ENCODE peak calls at places on chromosomes 13 and 19, in ten cellular contexts. D is OCI-LY7, J is heart right ventricle, N is left lung, I is stomach, H is esophagus squamous epithelium, A is mucosa of descending colon, R is endothelial cell of umbilical vein, C is GM06990, S is cardiac muscle cell. Q is an unnamed sample.

GRCh38 chr19:14650161-14650560 is 24.5 kb downstream of the ADGRE3 start:
- DNase-seq in D (no peak), J (no peak), N (no peak), I (no peak), H (no peak), A (no peak), R (no peak), C (no peak), S (no peak), Q (no peak)

GRCh38 chr19:10603084-10603872 is 16.2 kb upstream of the AP1M2 start:
- DNase-seq in D (peak; percentile 94), J (peak; percentile 67), N (peak; percentile 81), I (peak; percentile 57), H (peak; percentile 33), A (peak; percentile 54), R (peak; percentile 34), C (peak; percentile 66), S (peak; percentile 29), Q (peak; percentile 93)

GRCh38 chr13:40779049-40779448 is 8.1 kb upstream of the MRPS31 start:
- DNase-seq in D (no peak), J (no peak), N (no peak), I (no peak), H (no peak), A (no peak), R (no peak), C (no peak), S (no peak), Q (no peak)

GRCh38 chr13:91595677-91596076 is 197.3 kb downstream of the GPC5 start:
- DNase-seq in D (no peak), J (no peak), N (no peak), I (no peak), H (no peak), A (no peak), R (no peak), C (no peak), S (no peak), Q (no peak)

GRCh38 chr19:50796634-50797428 is 6.6 kb downstream of the ACP4 start:
- DNase-seq in D (no peak), J (no peak), N (no peak), I (no peak), H (no peak), A (no peak), R (no peak), C (no peak), S (no peak), Q (no peak)

GRCh38 chr19:48120505-48120904 is 9.9 kb upstream of the PLA2G4C start:
- DNase-seq in D (no peak), J (no peak), N (no peak), I (no peak), H (no peak), A (no peak), R (no peak), C (no peak), S (no peak), Q (no peak)

GRCh38 chr19:36436531-36436930 is 18.1 kb upstream of the ZFP82 start:
- DNase-seq in D (peak; percentile 39), J (no peak), N (no peak), I (no peak), H (no peak), A (no peak), R (no peak), C (no peak), S (peak; percentile 13), Q (no peak)

GRCh38 chr19:44644391-44645016 is 794 bp downstream of the PVR start:
- DNase-seq in D (no peak), J (no peak), N (no peak), I (no peak), H (no peak), A (no peak), R (peak; percentile 55), C (no peak), S (no peak), Q (no peak)

GRCh38 chr13:22262328-22262920 is 591.6 kb downstream of the FGF9 start:
- DNase-seq in D (no peak), J (no peak), N (no peak), I (no peak), H (no peak), A (no peak), R (no peak), C (no peak), S (no peak), Q (no peak)

GRCh38 chr19:10346509-10346908 is 7.1 kb upstream of the ICAM3 start:
- DNase-seq in D (no peak), J (no peak), N (no peak), I (no peak), H (no peak), A (no peak), R (no peak), C (no peak), S (peak; percentile 56), Q (no peak)

GRCh38 chr13:47837104-47837880 is 163.8 kb downstream of the SUCLA2 start:
- DNase-seq in D (no peak), J (no peak), N (no peak), I (no peak), H (no peak), A (no peak), R (no peak), C (no peak), S (no peak), Q (no peak)

GRCh38 chr19:41541990-41542584 is 33.9 kb upstream of the CEACAM21 start:
- DNase-seq in D (peak; percentile 81), J (peak; percentile 67), N (peak; percentile 89), I (peak; percentile 73), H (no peak), A (peak; percentile 64), R (peak; percentile 67), C (no peak), S (peak; percentile 58), Q (peak; percentile 57)

GRCh38 chr19:45122832-45123231 is 29.9 kb downstream of the PPP1R37 start:
- DNase-seq in D (no peak), J (no peak), N (no peak), I (no peak), H (no peak), A (no peak), R (no peak), C (no peak), S (no peak), Q (no peak)

GRCh38 chr13:113548171-113548641 is 36.3 kb upstream of the TFDP1 start:
- DNase-seq in D (no peak), J (no peak), N (peak; percentile 79), I (no peak), H (no peak), A (no peak), R (no peak), C (no peak), S (peak; percentile 40), Q (no peak)

GRCh38 chr13:76014618-76015315 is 378.6 kb downstream of the LMO7 start:
- DNase-seq in D (no peak), J (peak; percentile 4), N (no peak), I (no peak), H (no peak), A (no peak), R (no peak), C (no peak), S (peak; percentile 37), Q (no peak)

GRCh38 chr13:33114146-33114545 is 97.9 kb downstream of the KL start:
- DNase-seq in D (no peak), J (no peak), N (no peak), I (no peak), H (no peak), A (no peak), R (no peak), C (no peak), S (no peak), Q (no peak)
- H3K36me3 ChIP-seq in D (no peaks in the 10 kb centered on the region), J (peaks cover 6% of the 10 kb centered on the region), N (peaks cover 79% of the 10 kb centered on the region), I (peaks cover 6% of the 10 kb centered on the region), H (no peaks in the 10 kb centered on the region), A (no peaks in the 10 kb centered on the region), R (peaks cover 38% of the 10 kb centered on the region), C (peaks cover 2% of the 10 kb centered on the region), S (peaks cover 42% of the 10 kb centered on the region), Q (no peaks in the 10 kb centered on the region)

GRCh38 chr19:4497770-4498389 is 20.4 kb downstream of the PLIN4 start:
- DNase-seq in D (no peak), J (no peak), N (no peak), I (no peak), H (no peak), A (no peak), R (no peak), C (no peak), S (no peak), Q (no peak)
- H3K36me3 ChIP-seq in D (peaks cover 51% of the 10 kb centered on the region), J (peaks cover 4% of the 10 kb centered on the region), N (peaks cover 97% of the 10 kb centered on the region), I (peaks cover 63% of the 10 kb centered on the region), H (peaks cover 50% of the 10 kb centered on the region), A (peaks cover 16% of the 10 kb centered on the region), R (peaks cover 4% of the 10 kb centered on the region), C (peaks cover 30% of the 10 kb centered on the region), S (peaks cover 28% of the 10 kb centered on the region), Q (peaks cover 84% of the 10 kb centered on the region)

DNA sequence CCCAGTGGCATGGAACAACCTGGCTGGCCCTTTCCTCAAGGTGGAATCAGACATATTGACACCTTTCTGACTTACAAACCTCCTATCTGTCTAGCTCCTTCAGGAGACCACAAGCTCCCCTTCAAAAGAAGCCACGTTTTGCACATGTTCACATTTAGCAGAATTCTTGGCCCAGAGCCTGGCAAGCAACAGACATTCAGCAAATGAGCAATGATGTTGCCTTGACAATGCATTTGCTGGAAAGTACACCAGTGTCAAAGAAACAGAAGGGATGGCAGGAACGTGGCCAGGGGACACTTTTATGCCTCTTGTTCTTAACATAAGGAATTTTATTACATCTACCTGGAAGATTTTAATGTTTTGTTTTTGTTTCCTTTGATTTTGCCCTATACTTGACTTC is 85.5 kb upstream of the FGF14 start:
- DNase-seq in D (no peak), J (no peak), N (no peak), I (no peak), H (no peak), A (no peak), R (no peak), C (no peak), S (no peak), Q (no peak)
- H3K36me3 ChIP-seq in D (no peaks in the 10 kb centered on the region), J (no peaks in the 10 kb centered on the region), N (no peaks in the 10 kb centered on the region), I (no peaks in the 10 kb centered on the region), H (no peaks in the 10 kb centered on the region), A (no peaks in the 10 kb centered on the region), R (no peaks in the 10 kb centered on the region), C (no peaks in the 10 kb centered on the region), S (no peaks in the 10 kb centered on the region), Q (no peaks in the 10 kb centered on the region)

GRCh38 chr19:34341935-34342680 is 22.9 kb upstream of the GPI start:
- DNase-seq in D (no peak), J (no peak), N (peak; percentile 40), I (no peak), H (no peak), A (no peak), R (no peak), C (no peak), S (no peak), Q (no peak)

GRCh38 chr19:34332027-34332786 is 32.8 kb upstream of the GPI start:
- DNase-seq in D (no peak), J (no peak), N (no peak), I (no peak), H (no peak), A (no peak), R (peak; percentile 94), C (no peak), S (no peak), Q (no peak)

GRCh38 chr19:34337747-34338146 is 27.2 kb upstream of the GPI start:
- DNase-seq in D (no peak), J (no peak), N (no peak), I (no peak), H (no peak), A (no peak), R (no peak), C (no peak), S (no peak), Q (no peak)

GRCh38 chr19:34335914-34336313 is 29.1 kb upstream of the GPI start:
- DNase-seq in D (no peak), J (no peak), N (peak; percentile 11), I (no peak), H (no peak), A (no peak), R (no peak), C (no peak), S (no peak), Q (no peak)

GRCh38 chr19:34336781-34337271 is 28.2 kb upstream of the GPI start:
- DNase-seq in D (peak; percentile 75), J (peak; percentile 44), N (no peak), I (no peak), H (no peak), A (no peak), R (peak; percentile 68), C (no peak), S (peak; percentile 58), Q (peak; percentile 45)
- H3K36me3 ChIP-seq in D (peaks cover 56% of the 10 kb centered on the region), J (peaks cover under 1% of the 10 kb centered on the region), N (peaks cover 54% of the 10 kb centered on the region), I (peaks cover 31% of the 10 kb centered on the region), H (peaks cover 6% of the 10 kb centered on the region), A (peaks cover 16% of the 10 kb centered on the region), R (peaks cover 22% of the 10 kb centered on the region), C (peaks cover 11% of the 10 kb centered on the region), S (peaks cover 30% of the 10 kb centered on the region), Q (peaks cover 15% of the 10 kb centered on the region)

Q was measured in naive thymus-derived CD4-positive, alpha-beta T cell.